ENCODE peak calls at places on chromosomes 12 and 14, in five cellular contexts. One of them, this sample, is unnamed.

GRCh38 chr14:94171208-94171607 is 2.9 kb upstream of the PPP4R4 start:
- DNase-seq in K562: no peak
- DNase-seq in H1: no peak
- DNase-seq in HCT116: no peak
- DNase-seq in GM12878: no peak
- DNase-seq in this sample: no peak

GRCh38 chr12:5548152-5548933 is 116.4 kb downstream of the NTF3 start:
- DNase-seq in GM12878: no peak
- DNase-seq in K562: no peak
- DNase-seq in HCT116: no peak
- DNase-seq in H1: no peak
- DNase-seq in this sample: no peak

GRCh38 chr12:128795530-128796361 is 28.0 kb downstream of the SLC15A4 start:
- DNase-seq in GM12878: no peak
- DNase-seq in H1: no peak
- DNase-seq in K562: no peak
- DNase-seq in HCT116: no peak
- DNase-seq in this sample: no peak

GRCh38 chr14:102775855-102776760 is 1.1 kb upstream of the TRAF3 start:
- DNase-seq in K562: no peak
- DNase-seq in H1: no peak
- DNase-seq in HCT116: no peak
- DNase-seq in GM12878: no peak
- DNase-seq in this sample: peak; percentile 43

GRCh38 chr14:34322940-34323418 is 139.1 kb downstream of the SPTSSA start:
- DNase-seq in K562: peak; percentile 46
- DNase-seq in H1: peak; percentile 79
- DNase-seq in HCT116: peak; percentile 46
- DNase-seq in GM12878: no peak
- DNase-seq in this sample: peak; percentile 87

GRCh38 chr12:100267603-100268281 is 765 bp downstream of the SCYL2 start:
- DNase-seq in H1: peak; percentile 71
- DNase-seq in HCT116: no peak
- DNase-seq in GM12878: no peak
- DNase-seq in K562: peak; percentile 12
- DNase-seq in this sample: peak; percentile 12

GRCh38 chr12:104689630-104690029 is 232.9 kb downstream of the CHST11 start:
- DNase-seq in GM12878: no peak
- DNase-seq in K562: no peak
- DNase-seq in H1: no peak
- DNase-seq in HCT116: no peak
- DNase-seq in this sample: no peak

GRCh38 chr12:101698782-101699347 is 1.4 kb downstream of the CHPT1 start:
- DNase-seq in H1: no peak
- DNase-seq in K562: peak; percentile 18
- DNase-seq in GM12878: no peak
- DNase-seq in HCT116: no peak
- DNase-seq in this sample: no peak

GRCh38 chr12:24201258-24201970 is 251.9 kb upstream of the SOX5 start:
- DNase-seq in K562: no peak
- DNase-seq in GM12878: peak; percentile 32
- DNase-seq in H1: no peak
- DNase-seq in HCT116: no peak
- DNase-seq in this sample: no peak

GRCh38 chr12:102174117-102174516 is 23.5 kb downstream of the PMCH start:
- DNase-seq in GM12878: no peak
- DNase-seq in H1: no peak
- DNase-seq in K562: no peak
- DNase-seq in HCT116: no peak
- DNase-seq in this sample: no peak

GRCh38 chr12:3728686-3729085 is 24.2 kb downstream of the CRACR2A start:
- DNase-seq in HCT116: no peak
- DNase-seq in K562: no peak
- DNase-seq in GM12878: no peak
- DNase-seq in H1: no peak
- DNase-seq in this sample: no peak

GRCh38 chr12:82838123-82838522 is 151.4 kb downstream of the TMTC2 start:
- DNase-seq in GM12878: no peak
- DNase-seq in K562: no peak
- DNase-seq in HCT116: no peak
- DNase-seq in H1: no peak
- DNase-seq in this sample: no peak

GRCh38 chr12:32201996-32202395 is 95.3 kb downstream of the BICD1 start:
- DNase-seq in K562: no peak
- DNase-seq in HCT116: no peak
- DNase-seq in GM12878: no peak
- DNase-seq in H1: no peak
- DNase-seq in this sample: no peak

GRCh38 chr12:75837700-75838099 is 193.9 kb downstream of the PHLDA1 start:
- DNase-seq in K562: peak; percentile 45
- DNase-seq in HCT116: no peak
- DNase-seq in GM12878: no peak
- DNase-seq in H1: no peak
- DNase-seq in this sample: no peak

GRCh38 chr12:96462571-96463280 is 26.7 kb upstream of the CFAP54 start:
- DNase-seq in GM12878: no peak
- DNase-seq in K562: no peak
- DNase-seq in HCT116: no peak
- DNase-seq in H1: no peak
- DNase-seq in this sample: no peak

GRCh38 chr14:75418779-75419768 is 8.7 kb upstream of the JDP2 start:
- DNase-seq in GM12878: peak; percentile 57
- DNase-seq in HCT116: peak; percentile 58
- DNase-seq in H1: peak; percentile 89
- DNase-seq in K562: peak; percentile 66
- DNase-seq in this sample: no peak

GRCh38 chr14:86305058-86305457 is 775.1 kb downstream of the FLRT2 start:
- DNase-seq in H1: no peak
- DNase-seq in HCT116: no peak
- DNase-seq in GM12878: no peak
- DNase-seq in K562: no peak
- DNase-seq in this sample: no peak
- TF ChIP-seq ATF3 in H1: no peak
- TF ChIP-seq ATF3 in HCT116: no peak
- TF ChIP-seq ATF3 in GM12878: no peak
- TF ChIP-seq ATF3 in K562: no peak
- TF ChIP-seq ATF3 in this sample: no peak

GRCh38 chr14:71556730-71557129 is 375.5 kb upstream of the RGS6 start:
- DNase-seq in H1: no peak
- DNase-seq in K562: no peak
- DNase-seq in HCT116: no peak
- DNase-seq in GM12878: no peak
- DNase-seq in this sample: no peak
- TF ChIP-seq CEBPB in H1: no peak
- TF ChIP-seq CEBPB in K562: no peak
- TF ChIP-seq CEBPB in HCT116: no peak
- TF ChIP-seq CEBPB in GM12878: no peak
- TF ChIP-seq CEBPB in this sample: no peak

DNA sequence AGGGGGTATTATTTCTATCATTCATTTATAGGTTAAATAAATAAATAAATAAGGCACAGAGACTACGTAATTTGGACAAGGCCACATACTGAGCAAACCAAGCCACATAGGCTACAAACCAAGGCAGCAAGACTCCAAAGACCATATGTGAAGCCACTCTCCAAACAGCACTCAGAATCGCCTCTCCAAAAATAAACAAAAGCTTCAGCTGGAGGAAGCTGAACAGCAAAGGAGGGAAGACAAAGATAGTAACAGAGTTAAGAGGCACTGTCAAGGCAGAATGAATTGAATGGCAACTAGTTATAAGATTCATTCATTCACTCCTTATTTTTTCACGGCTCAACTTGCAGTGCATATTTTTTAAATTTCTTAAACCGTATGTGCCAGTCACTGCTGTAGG is 200.5 kb upstream of the GRIP1 start:
- DNase-seq in HCT116: no peak
- DNase-seq in H1: no peak
- DNase-seq in K562: no peak
- DNase-seq in GM12878: no peak
- DNase-seq in this sample: no peak
- TF ChIP-seq ATF3 in HCT116: no peak
- TF ChIP-seq ATF3 in H1: no peak
- TF ChIP-seq ATF3 in K562: no peak
- TF ChIP-seq ATF3 in GM12878: no peak
- TF ChIP-seq ATF3 in this sample: no peak

DNA sequence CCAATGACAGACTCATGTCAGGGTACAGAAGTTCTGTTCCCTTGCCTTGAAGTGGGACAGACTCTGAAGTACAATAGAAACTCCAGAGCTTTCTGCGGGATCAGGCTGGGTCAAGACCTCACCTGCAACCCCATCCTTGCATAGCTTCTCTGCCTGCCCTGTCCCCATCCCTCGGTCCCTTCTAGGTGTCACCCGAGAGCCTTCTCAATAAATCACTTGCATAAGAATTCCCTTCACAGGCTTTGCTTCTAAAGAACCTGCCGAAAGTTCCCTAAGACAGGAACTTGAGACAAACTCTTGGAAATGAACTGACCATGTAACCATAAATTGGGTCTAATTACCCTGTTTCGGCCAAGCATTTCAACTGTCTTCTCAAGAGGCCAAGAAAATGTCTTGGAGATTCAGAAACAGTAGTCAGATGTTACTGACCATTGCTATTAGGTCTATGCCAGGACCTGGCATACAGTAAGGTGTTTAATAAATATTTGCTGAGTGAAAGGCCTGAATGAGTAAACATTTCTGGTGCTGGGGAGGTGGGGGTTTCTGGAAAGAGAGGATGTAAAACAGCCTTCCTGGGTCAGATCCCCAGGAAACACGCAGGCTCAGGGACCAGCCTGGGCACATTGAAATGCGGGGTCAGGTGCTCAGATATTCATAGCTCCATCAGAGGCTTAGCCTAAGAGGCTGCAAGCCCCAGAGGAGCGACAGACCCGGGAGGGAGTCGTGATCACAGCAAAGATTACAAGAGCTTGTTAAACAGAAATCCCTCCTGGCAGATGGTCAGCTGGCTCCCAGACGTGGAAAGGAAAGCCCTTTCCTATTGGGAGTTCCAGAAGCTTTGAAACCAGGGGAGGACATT is 226.2 kb upstream of the LHX5 start:
- DNase-seq in GM12878: no peak
- DNase-seq in K562: no peak
- DNase-seq in HCT116: no peak
- DNase-seq in H1: no peak
- DNase-seq in this sample: no peak
- TF ChIP-seq CEBPB in GM12878: no peak
- TF ChIP-seq CEBPB in K562: no peak
- TF ChIP-seq CEBPB in HCT116: no peak
- TF ChIP-seq CEBPB in H1: no peak
- TF ChIP-seq CEBPB in this sample: no peak

GRCh38 chr12:111312016-111312415 is 56.9 kb downstream of the PHETA1 start:
- DNase-seq in K562: no peak
- DNase-seq in H1: no peak
- DNase-seq in GM12878: no peak
- DNase-seq in HCT116: no peak
- DNase-seq in this sample: no peak

GRCh38 chr12:111311011-111311410 is 57.9 kb downstream of the PHETA1 start:
- DNase-seq in GM12878: no peak
- DNase-seq in H1: no peak
- DNase-seq in HCT116: no peak
- DNase-seq in K562: no peak
- DNase-seq in this sample: no peak

GRCh38 chr12:111314949-111315539 is 53.9 kb downstream of the PHETA1 start:
- DNase-seq in H1: no peak
- DNase-seq in K562: no peak
- DNase-seq in HCT116: no peak
- DNase-seq in GM12878: no peak
- DNase-seq in this sample: no peak

GRCh38 chr12:111312708-111313107 is 56.2 kb downstream of the PHETA1 start:
- DNase-seq in HCT116: no peak
- DNase-seq in GM12878: no peak
- DNase-seq in K562: no peak
- DNase-seq in H1: no peak
- DNase-seq in this sample: no peak

GRCh38 chr12:111313833-111314259 is 55.0 kb downstream of the PHETA1 start:
- DNase-seq in H1: peak; percentile 95
- DNase-seq in K562: peak; percentile 89
- DNase-seq in GM12878: no peak
- DNase-seq in HCT116: peak; percentile 63
- DNase-seq in this sample: peak; percentile 59
- TF ChIP-seq ATF3 in H1: no peak
- TF ChIP-seq ATF3 in K562: no peak
- TF ChIP-seq ATF3 in GM12878: no peak
- TF ChIP-seq ATF3 in HCT116: no peak
- TF ChIP-seq ATF3 in this sample: no peak

DNA sequence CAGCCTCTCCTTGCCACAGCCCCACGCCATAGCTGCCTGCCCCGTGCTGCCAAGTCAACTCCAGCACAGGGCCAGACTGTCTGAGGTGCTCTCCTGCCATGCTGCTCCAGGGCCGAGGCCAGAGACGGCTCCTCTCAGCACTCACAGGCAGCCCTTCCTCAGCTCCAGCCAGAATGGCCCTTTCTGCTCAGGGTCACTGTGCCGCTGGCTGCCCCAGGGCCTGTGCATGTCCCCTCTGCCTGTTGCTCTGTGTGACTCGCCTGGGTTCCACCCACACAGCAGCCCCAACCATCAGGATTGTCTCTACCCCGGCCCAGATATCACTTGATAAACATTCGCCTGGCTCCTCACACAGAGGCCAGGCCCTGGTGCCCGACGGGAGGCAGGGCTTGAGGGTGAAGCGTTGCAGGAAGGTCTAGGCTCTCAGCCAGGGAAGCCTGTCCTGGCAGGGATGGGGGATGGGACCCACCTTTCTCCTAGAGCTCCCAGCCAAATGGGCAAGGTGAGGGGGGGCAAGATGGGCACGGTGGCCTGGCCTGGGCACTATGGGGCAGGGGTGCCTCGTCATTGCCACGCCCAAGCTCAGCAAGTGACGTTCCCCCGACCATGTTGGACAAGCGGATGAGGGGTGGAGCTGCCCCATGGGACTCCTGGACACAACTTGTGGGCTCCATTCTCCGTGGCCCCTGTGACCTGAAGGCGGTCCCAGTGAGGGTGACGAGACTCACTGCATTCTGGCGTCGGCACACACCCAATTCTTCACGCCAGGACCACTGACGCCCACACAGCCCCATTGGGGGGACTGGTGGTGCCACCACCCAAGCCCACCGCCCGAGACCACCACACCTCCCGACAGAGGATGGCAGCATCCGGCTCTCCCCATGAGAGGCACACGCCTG is 27.4 kb upstream of the BTBD6 start:
- DNase-seq in HCT116: no peak
- DNase-seq in H1: no peak
- DNase-seq in K562: no peak
- DNase-seq in GM12878: no peak
- DNase-seq in this sample: no peak
- TF ChIP-seq CEBPB in HCT116: no peak
- TF ChIP-seq CEBPB in H1: no peak
- TF ChIP-seq CEBPB in K562: no peak
- TF ChIP-seq CEBPB in GM12878: no peak
- TF ChIP-seq CEBPB in this sample: no peak

GRCh38 chr14:70822706-70823185 is 13.4 kb upstream of the MAP3K9 start:
- DNase-seq in H1: peak; percentile 83
- DNase-seq in GM12878: no peak
- DNase-seq in K562: no peak
- DNase-seq in HCT116: no peak
- DNase-seq in this sample: no peak
- TF ChIP-seq ATF3 in H1: no peak
- TF ChIP-seq ATF3 in GM12878: no peak
- TF ChIP-seq ATF3 in K562: no peak
- TF ChIP-seq ATF3 in HCT116: no peak
- TF ChIP-seq ATF3 in this sample: no peak